ENCODE peak calls at places on chromosome 12, in five cellular contexts. B is aorta; S is CD8-positive, alpha-beta T cell; U is ascending aorta; X is gastrocnemius medialis. D is an unnamed sample.
A peak's percentile ranks its signal among the peaks of the same experiment; 100 is the strongest.

GRCh38 chr12:72346331-72346944 is 74.3 kb downstream of the TRHDE start:
- DNase-seq in B (no peak), S (no peak), U (no peak), X (peak; percentile 24), D (no peak)

GRCh38 chr12:89825591-89826449 is 117.2 kb upstream of the ATP2B1 start:
- DNase-seq in B (no peak), S (no peak), U (no peak), X (no peak), D (no peak)

GRCh38 chr12:25714219-25714984 is 161.3 kb upstream of the LMNTD1 start:
- DNase-seq in B (no peak), S (no peak), U (no peak), X (no peak), D (no peak)

GRCh38 chr12:113190761-113191160 is 5.2 kb downstream of the RITA1 start:
- DNase-seq in B (no peak), S (no peak), U (no peak), X (no peak), D (no peak)

GRCh38 chr12:123441523-123442164 is 5.2 kb upstream of the RILPL2 start:
- DNase-seq in B (no peak), S (no peak), U (no peak), X (no peak), D (no peak)

GRCh38 chr12:49983892-49984291 is 11.1 kb downstream of the AQP6 start:
- DNase-seq in B (no peak), S (no peak), U (no peak), X (no peak), D (no peak)

GRCh38 chr12:4169959-4170358 is 103.6 kb upstream of the CCND2 start:
- DNase-seq in B (no peak), S (no peak), U (no peak), X (no peak), D (no peak)

GRCh38 chr12:122086641-122087285 is 8.2 kb downstream of the MLXIP start:
- DNase-seq in B (no peak), S (no peak), U (no peak), X (no peak), D (no peak)

GRCh38 chr12:56530390-56531055 is 8.9 kb downstream of the RBMS2 start:
- DNase-seq in B (no peak), S (no peak), U (no peak), X (no peak), D (no peak)

GRCh38 chr12:50765325-50765911 is 1.5 kb downstream of the ATF1 start:
- DNase-seq in B (no peak), S (peak; percentile 17), U (peak; percentile 62), X (peak; percentile 57), D (peak; percentile 34)

GRCh38 chr12:47904647-47905312 is at the start of gene VDR:
- DNase-seq in B (peak; percentile 84), S (peak; percentile 47), U (peak; percentile 89), X (peak; percentile 74), D (peak; percentile 94)
- H3K27me3 ChIP-seq in B (no peaks in the 10 kb centered on the region), S (no peaks in the 10 kb centered on the region), U (no peaks in the 10 kb centered on the region), X (no peaks in the 10 kb centered on the region), D (no peaks in the 10 kb centered on the region)

GRCh38 chr12:106309671-106310313 is 7.3 kb downstream of the TCP11L2 start:
- DNase-seq in B (no peak), S (no peak), U (no peak), X (peak; percentile 74), D (no peak)

GRCh38 chr12:106308611-106309010 is 6.1 kb downstream of the TCP11L2 start:
- DNase-seq in B (no peak), S (no peak), U (no peak), X (peak; percentile 62), D (no peak)

GRCh38 chr12:106307176-106307575 is 4.6 kb downstream of the TCP11L2 start:
- DNase-seq in B (no peak), S (no peak), U (no peak), X (no peak), D (no peak)

GRCh38 chr12:106310687-106311086 is 8.2 kb downstream of the TCP11L2 start:
- DNase-seq in B (no peak), S (no peak), U (no peak), X (peak; percentile 44), D (no peak)

GRCh38 chr12:106311139-106311538 is 8.6 kb downstream of the TCP11L2 start:
- DNase-seq in B (no peak), S (no peak), U (no peak), X (no peak), D (no peak)
- H3K27ac ChIP-seq in B (no peak overlapping the region), S (no peak overlapping the region), U (no peak overlapping the region), X (peak overlapping the region; percentile 91), D (peak overlapping the region; percentile 48)

GRCh38 chr12:7068994-7069346 is 8.5 kb downstream of the C1S start:
- DNase-seq in B (no peak), S (no peak), U (no peak), X (no peak), D (no peak)

GRCh38 chr12:7065073-7065623 is 4.6 kb downstream of the C1S start:
- DNase-seq in B (no peak), S (no peak), U (no peak), X (no peak), D (no peak)

GRCh38 chr12:7066596-7066995 is 6.1 kb downstream of the C1S start:
- DNase-seq in B (no peak), S (no peak), U (no peak), X (no peak), D (no peak)

GRCh38 chr12:7068240-7068993 is 7.9 kb downstream of the C1S start:
- DNase-seq in B (no peak), S (no peak), U (no peak), X (peak; percentile 90), D (peak; percentile 35)

DNA sequence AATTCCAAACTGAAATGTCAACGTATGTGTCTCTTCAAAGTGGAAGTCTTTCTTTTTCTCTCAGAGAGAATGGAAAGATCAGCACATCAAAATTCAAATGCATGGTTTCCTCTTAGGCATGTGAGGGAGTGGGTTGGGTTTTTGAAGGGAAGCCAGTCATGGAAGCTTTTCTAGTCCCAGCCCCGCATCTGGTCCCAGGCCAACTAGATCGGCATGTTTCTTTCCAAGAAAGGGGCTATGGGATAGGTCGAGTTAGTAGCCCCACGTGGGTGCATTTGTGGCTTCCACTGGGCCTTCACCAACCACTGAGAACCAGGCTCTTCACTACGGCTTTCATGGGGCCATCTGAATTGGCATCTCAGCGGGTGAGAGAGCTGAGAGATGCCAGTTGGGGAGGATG is 6.6 kb downstream of the C1S start:
- DNase-seq in B (no peak), S (no peak), U (no peak), X (no peak), D (no peak)
- H3K4me1 ChIP-seq in B (no peaks in the 10 kb centered on the region), S (no peaks in the 10 kb centered on the region), U (no peaks in the 10 kb centered on the region), X (peaks cover 37% of the 10 kb centered on the region), D (no peaks in the 10 kb centered on the region)

GRCh38 chr12:54052745-54053624 is 650 bp upstream of the HOXC4 start:
- DNase-seq in B (peak; percentile 60), S (no peak), U (no peak), X (no peak), D (peak; percentile 67)

GRCh38 chr12:54055522-54055921 is 1.9 kb downstream of the HOXC4 start:
- DNase-seq in B (no peak), S (no peak), U (no peak), X (no peak), D (no peak)

GRCh38 chr12:54051916-54052744 is 1.5 kb upstream of the HOXC4 start:
- DNase-seq in B (no peak), S (no peak), U (no peak), X (no peak), D (peak; percentile 68)

GRCh38 chr12:54054442-54055332 is 1.1 kb downstream of the HOXC4 start:
- DNase-seq in B (no peak), S (no peak), U (no peak), X (no peak), D (no peak)

GRCh38 chr12:54053625-54054441 is at the start of gene HOXC4:
- DNase-seq in B (peak; percentile 61), S (no peak), U (no peak), X (no peak), D (no peak)
- H3K27me3 ChIP-seq in B (no peaks in the 10 kb centered on the region), S (peaks cover 40% of the 10 kb centered on the region), U (no peaks in the 10 kb centered on the region), X (no peaks in the 10 kb centered on the region), D (peaks cover 1% of the 10 kb centered on the region)

GRCh38 chr12:32517966-32518365 is 118.6 kb downstream of the FGD4 start:
- DNase-seq in B (no peak), S (no peak), U (no peak), X (no peak), D (no peak)

GRCh38 chr12:32519047-32519446 is 119.7 kb downstream of the FGD4 start:
- DNase-seq in B (no peak), S (no peak), U (no peak), X (no peak), D (no peak)

GRCh38 chr12:32522322-32523221 is 123.2 kb downstream of the FGD4 start:
- DNase-seq in B (no peak), S (no peak), U (no peak), X (no peak), D (no peak)
- H3K27ac ChIP-seq in B (peak overlapping the region; percentile 93), S (no peak overlapping the region), U (peak overlapping the region; percentile 83), X (peak overlapping the region; percentile 56), D (peak overlapping the region; percentile 33)

DNA sequence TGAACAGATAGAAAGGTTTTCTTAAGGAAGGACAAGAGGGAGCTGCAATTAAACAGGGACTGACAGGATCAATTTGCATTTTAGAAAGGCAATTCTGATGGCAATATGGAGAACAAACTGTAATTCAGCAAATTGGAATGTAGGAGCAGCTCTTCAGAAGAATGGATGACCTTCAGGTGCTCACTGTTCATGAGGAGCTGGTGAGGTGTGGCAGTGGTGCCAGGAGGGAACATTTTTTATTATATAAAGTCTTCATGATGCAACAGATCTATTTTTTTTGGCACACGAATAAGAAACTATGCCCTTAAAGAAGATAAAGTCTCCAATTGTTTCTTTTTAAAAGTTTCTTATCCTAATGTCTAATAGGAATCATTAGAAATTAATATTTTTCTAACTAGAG is 151.7 kb downstream of the SLC38A4 start:
- DNase-seq in B (no peak), S (no peak), U (no peak), X (no peak), D (no peak)
- H3K4me1 ChIP-seq in B (no peaks in the 10 kb centered on the region), S (no peaks in the 10 kb centered on the region), U (peaks cover 4% of the 10 kb centered on the region), X (peaks cover 25% of the 10 kb centered on the region), D (no peaks in the 10 kb centered on the region)

GRCh38 chr12:1880876-1881275 is 37.6 kb downstream of the CACNA2D4 start:
- DNase-seq in B (no peak), S (no peak), U (no peak), X (no peak), D (no peak)

GRCh38 chr12:1881301-1881700 is 37.2 kb downstream of the CACNA2D4 start:
- DNase-seq in B (no peak), S (no peak), U (no peak), X (no peak), D (peak; percentile 35)

GRCh38 chr12:1879633-1880032 is 38.8 kb downstream of the CACNA2D4 start:
- DNase-seq in B (no peak), S (no peak), U (no peak), X (no peak), D (no peak)

GRCh38 chr12:1878695-1879094 is 39.8 kb downstream of the CACNA2D4 start:
- DNase-seq in B (no peak), S (no peak), U (no peak), X (no peak), D (no peak)

GRCh38 chr12:1880153-1880845 is 38.2 kb downstream of the CACNA2D4 start:
- DNase-seq in B (no peak), S (no peak), U (no peak), X (no peak), D (peak; percentile 69)
- H3K27me3 ChIP-seq in B (no peaks in the 10 kb centered on the region), S (no peaks in the 10 kb centered on the region), U (no peaks in the 10 kb centered on the region), X (no peaks in the 10 kb centered on the region), D (no peaks in the 10 kb centered on the region)

GRCh38 chr12:102669056-102669455 is 188.7 kb upstream of the IGF1 start:
- DNase-seq in B (no peak), S (no peak), U (no peak), X (no peak), D (no peak)
- H3K27ac ChIP-seq in B (no peak overlapping the region), S (no peak overlapping the region), U (no peak overlapping the region), X (no peak overlapping the region), D (no peak overlapping the region)